ENCODE peak calls at places on chromosomes 6 and 20, in five cellular contexts. One of them, this sample, is unnamed.

GRCh38 chr20:60255426-60255825 is 297.2 kb downstream of the CDH26 start:
- DNase-seq in H9: no peak
- DNase-seq in H1: no peak
- DNase-seq in mesenchymal stem cell: no peak
- DNase-seq in neuronal stem cell: no peak
- DNase-seq in this sample: no peak

GRCh38 chr6:90256698-90257485 is 39.8 kb downstream of the BACH2 start:
- DNase-seq in H9: no peak
- DNase-seq in mesenchymal stem cell: peak
- DNase-seq in neuronal stem cell: no peak
- DNase-seq in H1: no peak
- DNase-seq in this sample: no peak

GRCh38 chr6:72849346-72849745 is 227.5 kb downstream of the KCNQ5 start:
- DNase-seq in neuronal stem cell: no peak
- DNase-seq in mesenchymal stem cell: no peak
- DNase-seq in H1: no peak
- DNase-seq in H9: no peak
- DNase-seq in this sample: no peak

GRCh38 chr20:38187512-38187911 is 22.4 kb upstream of the TGM2 start:
- DNase-seq in neuronal stem cell: no peak
- DNase-seq in H9: peak
- DNase-seq in mesenchymal stem cell: peak
- DNase-seq in H1: no peak
- DNase-seq in this sample: peak

GRCh38 chr20:36349384-36350170 is 43.4 kb downstream of the DLGAP4 start:
- DNase-seq in H9: no peak
- DNase-seq in neuronal stem cell: no peak
- DNase-seq in H1: no peak
- DNase-seq in mesenchymal stem cell: no peak
- DNase-seq in this sample: peak

GRCh38 chr6:31042801-31043200 is 32.5 kb downstream of the MUC22 start:
- DNase-seq in H9: peak
- DNase-seq in mesenchymal stem cell: peak
- DNase-seq in neuronal stem cell: no peak
- DNase-seq in H1: peak
- DNase-seq in this sample: peak

GRCh38 chr6:109781001-109781400 is 89.9 kb downstream of the FIG4 start:
- DNase-seq in H1: no peak
- DNase-seq in H9: no peak
- DNase-seq in mesenchymal stem cell: no peak
- DNase-seq in neuronal stem cell: no peak
- DNase-seq in this sample: no peak

GRCh38 chr20:1827510-1827973 is 67.7 kb upstream of the SIRPA start:
- DNase-seq in neuronal stem cell: no peak
- DNase-seq in H1: no peak
- DNase-seq in H9: no peak
- DNase-seq in mesenchymal stem cell: no peak
- DNase-seq in this sample: no peak

GRCh38 chr20:3420211-3420707 is 12.8 kb upstream of the DNAAF9 start:
- DNase-seq in neuronal stem cell: no peak
- DNase-seq in mesenchymal stem cell: peak
- DNase-seq in H1: no peak
- DNase-seq in H9: no peak
- DNase-seq in this sample: peak

GRCh38 chr6:32116674-32117073 is 7.5 kb upstream of the TNXB start:
- DNase-seq in neuronal stem cell: no peak
- DNase-seq in mesenchymal stem cell: peak
- DNase-seq in H9: no peak
- DNase-seq in H1: no peak
- DNase-seq in this sample: no peak

GRCh38 chr20:17860306-17861197 is 108.0 kb downstream of the SNX5 start:
- DNase-seq in mesenchymal stem cell: no peak
- DNase-seq in H1: no peak
- DNase-seq in neuronal stem cell: no peak
- DNase-seq in H9: no peak
- DNase-seq in this sample: no peak

GRCh38 chr20:354298-354977 is 7.5 kb downstream of the NRSN2 start:
- DNase-seq in H1: peak
- DNase-seq in mesenchymal stem cell: peak
- DNase-seq in H9: peak
- DNase-seq in neuronal stem cell: peak
- DNase-seq in this sample: peak

GRCh38 chr6:53269827-53270226 is 78.9 kb downstream of the ELOVL5 start:
- DNase-seq in mesenchymal stem cell: no peak
- DNase-seq in neuronal stem cell: no peak
- DNase-seq in H1: no peak
- DNase-seq in H9: no peak
- DNase-seq in this sample: peak

GRCh38 chr6:122576888-122577287 is 33.3 kb upstream of the PKIB start:
- DNase-seq in H9: no peak
- DNase-seq in mesenchymal stem cell: no peak
- DNase-seq in H1: no peak
- DNase-seq in neuronal stem cell: no peak
- DNase-seq in this sample: no peak

GRCh38 chr20:32751309-32752020 is 8.2 kb upstream of the COMMD7 start:
- DNase-seq in mesenchymal stem cell: no peak
- DNase-seq in H1: no peak
- DNase-seq in H9: peak
- DNase-seq in neuronal stem cell: no peak
- DNase-seq in this sample: no peak

GRCh38 chr6:134035823-134036296 is 16.6 kb downstream of the SLC2A12 start:
- DNase-seq in neuronal stem cell: no peak
- DNase-seq in H1: no peak
- DNase-seq in mesenchymal stem cell: no peak
- DNase-seq in H9: no peak
- DNase-seq in this sample: no peak

GRCh38 chr6:35786272-35786671 is 5.5 kb downstream of the CLPSL1 start:
- DNase-seq in H1: no peak
- DNase-seq in H9: no peak
- DNase-seq in mesenchymal stem cell: no peak
- DNase-seq in neuronal stem cell: no peak
- DNase-seq in this sample: no peak

GRCh38 chr6:4192173-4192572 is 56.8 kb upstream of the ECI2 start:
- DNase-seq in neuronal stem cell: no peak
- DNase-seq in H9: no peak
- DNase-seq in H1: no peak
- DNase-seq in mesenchymal stem cell: no peak
- DNase-seq in this sample: no peak

GRCh38 chr20:11807070-11807741 is 110.5 kb upstream of the BTBD3 start:
- DNase-seq in mesenchymal stem cell: peak
- DNase-seq in H1: no peak
- DNase-seq in neuronal stem cell: no peak
- DNase-seq in H9: no peak
- DNase-seq in this sample: peak

GRCh38 chr20:46255440-46256104 is 52.7 kb downstream of the CDH22 start:
- DNase-seq in neuronal stem cell: no peak
- DNase-seq in H1: no peak
- DNase-seq in H9: no peak
- DNase-seq in mesenchymal stem cell: no peak
- DNase-seq in this sample: no peak

GRCh38 chr6:140174509-140174908 is 800.1 kb upstream of the CITED2 start:
- DNase-seq in mesenchymal stem cell: peak
- DNase-seq in H9: no peak
- DNase-seq in neuronal stem cell: no peak
- DNase-seq in H1: no peak
- DNase-seq in this sample: peak

GRCh38 chr6:125296461-125296860 is 5.3 kb downstream of the HDDC2 start:
- DNase-seq in neuronal stem cell: no peak
- DNase-seq in H9: no peak
- DNase-seq in H1: no peak
- DNase-seq in mesenchymal stem cell: no peak
- DNase-seq in this sample: no peak

DNA sequence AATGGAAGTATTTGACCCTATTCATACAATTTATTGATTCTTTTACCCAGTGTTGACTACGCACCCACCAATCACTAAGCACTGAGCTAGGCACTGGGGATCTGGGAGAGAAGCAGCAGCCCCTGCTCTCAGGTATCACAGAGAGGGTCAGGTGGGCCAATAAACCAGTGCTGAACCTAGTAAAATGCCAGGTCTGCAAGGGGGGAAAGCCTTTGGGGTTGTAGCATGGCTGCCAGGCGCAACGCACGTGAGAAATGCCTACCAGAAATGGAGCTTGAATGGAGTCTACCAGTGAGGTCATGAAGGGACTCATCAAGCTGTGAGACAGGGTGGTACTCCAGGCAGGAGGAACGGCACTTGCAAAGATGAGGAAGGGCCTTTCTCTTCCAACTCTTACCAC is 313.6 kb downstream of the GMDS start:
- DNase-seq in mesenchymal stem cell: no peak
- DNase-seq in H9: no peak
- DNase-seq in H1: no peak
- DNase-seq in neuronal stem cell: no peak
- DNase-seq in this sample: no peak
- H2BK12ac ChIP-seq in mesenchymal stem cell: no peak
- H2BK12ac ChIP-seq in H9: no peak
- H2BK12ac ChIP-seq in H1: no peak
- H2BK12ac ChIP-seq in neuronal stem cell: no peak
- H2BK12ac ChIP-seq in this sample: no peak

GRCh38 chr6:154213782-154214181 is 142.8 kb downstream of the IPCEF1 start:
- DNase-seq in H1: no peak
- DNase-seq in mesenchymal stem cell: no peak
- DNase-seq in neuronal stem cell: no peak
- DNase-seq in H9: no peak
- DNase-seq in this sample: peak

GRCh38 chr6:154206984-154207383 is 149.6 kb downstream of the IPCEF1 start:
- DNase-seq in H9: no peak
- DNase-seq in neuronal stem cell: no peak
- DNase-seq in H1: no peak
- DNase-seq in mesenchymal stem cell: no peak
- DNase-seq in this sample: no peak

DNA sequence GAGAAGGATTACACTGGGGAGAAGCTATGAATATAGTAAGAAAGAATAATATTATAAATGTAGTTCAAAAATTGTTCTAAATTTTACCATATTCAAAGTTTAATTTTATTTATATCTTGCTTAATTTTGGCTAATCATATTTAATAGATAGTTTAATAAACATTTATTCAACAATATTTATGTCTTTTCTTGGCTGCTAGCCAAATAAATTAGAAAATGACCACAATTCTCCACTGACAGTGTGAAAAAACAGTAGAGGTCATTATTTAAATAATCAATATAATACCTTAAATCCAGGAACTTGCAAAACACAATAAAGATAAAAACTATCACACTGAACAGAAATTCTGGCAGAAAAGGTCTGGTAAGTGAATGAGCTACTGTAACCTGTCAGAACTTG is 145.9 kb downstream of the IPCEF1 start:
- DNase-seq in neuronal stem cell: no peak
- DNase-seq in H9: no peak
- DNase-seq in H1: no peak
- DNase-seq in mesenchymal stem cell: no peak
- DNase-seq in this sample: no peak
- H4K8ac ChIP-seq in neuronal stem cell: no peak
- H4K8ac ChIP-seq in H9: no peak
- H4K8ac ChIP-seq in H1: no peak
- H4K8ac ChIP-seq in mesenchymal stem cell: no peak
- H4K8ac ChIP-seq in this sample: no peak

GRCh38 chr6:44202332-44202971 is 14.3 kb upstream of the MYMX start:
- DNase-seq in mesenchymal stem cell: no peak
- DNase-seq in H9: peak
- DNase-seq in neuronal stem cell: no peak
- DNase-seq in H1: peak
- DNase-seq in this sample: no peak

GRCh38 chr6:44201638-44202303 is 15.0 kb upstream of the MYMX start:
- DNase-seq in H1: no peak
- DNase-seq in H9: no peak
- DNase-seq in neuronal stem cell: no peak
- DNase-seq in mesenchymal stem cell: no peak
- DNase-seq in this sample: peak

GRCh38 chr6:44201200-44201599 is 15.5 kb upstream of the MYMX start:
- DNase-seq in H9: no peak
- DNase-seq in neuronal stem cell: no peak
- DNase-seq in H1: no peak
- DNase-seq in mesenchymal stem cell: no peak
- DNase-seq in this sample: no peak

GRCh38 chr6:44203955-44204354 is 12.8 kb upstream of the MYMX start:
- DNase-seq in H9: no peak
- DNase-seq in mesenchymal stem cell: no peak
- DNase-seq in H1: no peak
- DNase-seq in neuronal stem cell: no peak
- DNase-seq in this sample: peak

DNA sequence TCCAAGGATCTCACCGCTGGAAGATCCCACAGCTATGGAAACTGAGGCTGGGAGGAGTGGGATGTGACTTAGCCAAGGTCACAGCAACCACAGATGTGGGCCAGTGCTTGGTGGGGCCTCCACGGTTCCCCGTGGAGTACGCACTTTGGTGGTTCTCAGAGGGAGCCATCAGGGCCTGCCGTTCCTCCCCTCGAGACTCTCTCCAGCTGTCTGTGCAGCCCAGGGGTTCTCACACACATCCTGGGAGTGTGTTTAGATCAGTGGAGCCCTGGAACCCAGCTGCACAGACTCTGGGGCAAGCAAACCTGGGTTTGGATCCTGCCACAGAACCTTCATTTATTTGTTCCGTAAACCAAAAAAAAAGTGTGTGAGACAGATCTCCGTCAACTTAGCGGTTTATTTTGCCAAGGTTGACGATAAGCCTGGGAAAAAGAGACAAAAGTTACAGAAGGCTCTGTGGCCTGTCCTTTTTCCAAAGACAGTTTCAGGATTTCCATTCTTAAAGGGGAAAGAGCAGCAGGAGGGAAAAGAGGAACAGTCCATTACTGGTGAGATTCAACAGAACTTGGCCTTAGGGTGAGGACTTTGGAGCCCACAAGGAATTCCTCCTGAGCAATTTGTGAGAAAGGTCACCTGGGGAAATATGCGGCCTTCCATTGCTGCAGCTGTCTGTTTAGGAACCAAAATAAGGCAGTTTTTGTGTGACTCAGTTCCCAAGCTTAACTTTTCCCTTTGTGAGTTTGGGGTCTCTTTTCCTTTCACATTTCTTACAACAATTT is 13.6 kb upstream of the MYMX start:
- DNase-seq in neuronal stem cell: no peak
- DNase-seq in H9: no peak
- DNase-seq in H1: no peak
- DNase-seq in mesenchymal stem cell: no peak
- DNase-seq in this sample: peak
- H3K14ac ChIP-seq in neuronal stem cell: no peak
- H3K14ac ChIP-seq in H9: peak
- H3K14ac ChIP-seq in H1: no peak
- H3K14ac ChIP-seq in mesenchymal stem cell: no peak
- H3K14ac ChIP-seq in this sample: peak

GRCh38 chr6:155351273-155352129 is 37.2 kb upstream of the TFB1M start:
- DNase-seq in neuronal stem cell: no peak
- DNase-seq in mesenchymal stem cell: no peak
- DNase-seq in H1: no peak
- DNase-seq in H9: no peak
- DNase-seq in this sample: no peak
- H2BK12ac ChIP-seq in neuronal stem cell: no peak
- H2BK12ac ChIP-seq in mesenchymal stem cell: no peak
- H2BK12ac ChIP-seq in H1: no peak
- H2BK12ac ChIP-seq in H9: no peak
- H2BK12ac ChIP-seq in this sample: no peak

DNA sequence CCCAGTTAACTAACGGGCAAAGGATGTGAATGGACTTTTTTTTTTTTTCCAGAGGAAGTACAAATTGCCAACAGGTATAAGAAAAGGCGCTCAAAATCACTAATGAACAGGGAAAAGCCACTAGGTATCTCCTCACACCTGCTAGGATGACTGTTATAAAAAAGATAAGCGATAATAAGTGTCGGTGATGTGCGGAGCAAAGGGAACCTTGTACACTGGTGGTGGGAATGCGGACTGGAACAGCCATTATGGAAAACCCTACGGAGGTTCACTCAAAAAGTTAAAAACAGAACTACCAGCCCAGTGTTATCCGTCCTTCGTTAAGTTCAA is 787 bp upstream of the RAB32 start:
- DNase-seq in H9: no peak
- DNase-seq in mesenchymal stem cell: no peak
- DNase-seq in neuronal stem cell: no peak
- DNase-seq in H1: no peak
- DNase-seq in this sample: peak
- H4K8ac ChIP-seq in H9: no peak
- H4K8ac ChIP-seq in mesenchymal stem cell: peak
- H4K8ac ChIP-seq in neuronal stem cell: no peak
- H4K8ac ChIP-seq in H1: peak
- H4K8ac ChIP-seq in this sample: peak